ENCODE peak calls at places on chromosomes 2 and 18, in eight cellular contexts. T is body of pancreas, C is A549, S is right lobe of liver, X is heart left ventricle, V is Peyer's patch, Z is testis, E is ovary. Q is an unnamed sample. For H3K9me3, the result is how much of the 10 kb centered on the place peaks cover.

GRCh38 chr18:63823516-63824219 is 48.5 kb downstream of the SERPINB7 start:
- DNase-seq in Z (peak), V (no peak), T (peak), E (no peak), C (no peak), X (no peak), S (no peak), Q (peak)

GRCh38 chr2:224220581-224221255 is 181.2 kb downstream of the FAM124B start:
- DNase-seq in C (peak), E (no peak), T (no peak), X (no peak), S (no peak), V (no peak), Z (no peak), Q (no peak)

GRCh38 chr18:62979172-62979571 is 263.8 kb downstream of the PHLPP1 start:
- DNase-seq in E (peak), T (no peak), Z (no peak), V (no peak), C (no peak), S (peak), X (no peak), Q (no peak)

GRCh38 chr2:2188344-2189111 is 142.5 kb downstream of the MYT1L start:
- DNase-seq in V (no peak), Z (no peak), E (no peak), S (no peak), C (no peak), T (no peak), X (no peak), Q (no peak)

GRCh38 chr2:240769096-240769495 is 50.9 kb downstream of the KIF1A start:
- DNase-seq in V (no peak), Z (no peak), C (no peak), X (no peak), E (no peak), S (no peak), T (no peak), Q (no peak)

GRCh38 chr2:214856116-214856515 is 46.6 kb upstream of the BARD1 start:
- DNase-seq in E (no peak), V (no peak), S (no peak), C (peak), Z (no peak), T (no peak), X (no peak), Q (no peak)

GRCh38 chr2:229201522-229201921 is 69.6 kb downstream of the PID1 start:
- DNase-seq in V (no peak), X (no peak), S (no peak), C (no peak), E (no peak), T (no peak), Z (no peak), Q (no peak)

GRCh38 chr2:54353216-54353615 is 97.2 kb upstream of the TSPYL6 start:
- DNase-seq in E (no peak), T (no peak), X (no peak), V (no peak), S (no peak), Z (no peak), C (no peak), Q (no peak)

GRCh38 chr2:118667366-118667765 is 180.1 kb downstream of the EN1 start:
- DNase-seq in S (no peak), X (no peak), Z (no peak), C (no peak), V (no peak), T (no peak), E (no peak), Q (no peak)

GRCh38 chr2:190804182-190804795 is 76.3 kb upstream of the GLS start:
- DNase-seq in T (no peak), V (no peak), X (no peak), E (no peak), S (no peak), Z (no peak), C (peak), Q (no peak)

GRCh38 chr2:107712857-107713256 is 113.8 kb upstream of the RGPD4 start:
- DNase-seq in X (no peak), S (no peak), E (no peak), T (no peak), Z (no peak), C (no peak), V (no peak), Q (no peak)

GRCh38 chr2:85161626-85161960 is 28.4 kb downstream of the TCF7L1 start:
- DNase-seq in S (no peak), V (no peak), E (no peak), T (no peak), X (no peak), Z (no peak), C (no peak), Q (no peak)

GRCh38 chr2:68441179-68441993 is 25.7 kb downstream of the FBXO48 start:
- DNase-seq in C (peak), V (peak), Z (peak), X (no peak), S (peak), E (peak), T (peak), Q (peak)

GRCh38 chr18:11149441-11150270 is at the start of gene PIEZO2:
- DNase-seq in V (no peak), E (peak), S (peak), C (peak), T (peak), Z (peak), X (peak), Q (peak)

GRCh38 chr2:175432021-175432420 is 250.5 kb upstream of the ATP5MC3 start:
- DNase-seq in T (no peak), V (no peak), Z (no peak), C (no peak), X (no peak), E (no peak), S (no peak), Q (no peak)

GRCh38 chr18:12434541-12434929 is 26.8 kb downstream of the PRELID3A start:
- DNase-seq in E (no peak), X (no peak), T (no peak), S (no peak), V (no peak), Z (no peak), C (no peak), Q (no peak)

GRCh38 chr18:267380-267687 is 513 bp downstream of the THOC1 start:
- DNase-seq in C (peak), Z (peak), X (no peak), T (no peak), E (no peak), S (no peak), V (no peak), Q (no peak)

GRCh38 chr2:85181093-85181685 is 48.0 kb downstream of the TCF7L1 start:
- DNase-seq in E (no peak), S (no peak), C (no peak), T (no peak), V (no peak), X (no peak), Z (no peak), Q (no peak)

GRCh38 chr18:55868909-55869308 is 280.9 kb upstream of the TCF4 start:
- DNase-seq in C (no peak), X (no peak), S (no peak), V (no peak), Z (no peak), T (no peak), E (no peak), Q (no peak)

GRCh38 chr2:130183500-130184373 is 1.7 kb downstream of the MZT2B start:
- DNase-seq in Z (peak), T (peak), X (no peak), E (peak), C (no peak), S (no peak), V (no peak), Q (no peak)

GRCh38 chr18:79927597-79928562 is 23.6 kb downstream of the SLC66A2 start:
- DNase-seq in V (no peak), Z (peak), E (peak), C (no peak), X (no peak), T (no peak), S (no peak), Q (peak)

GRCh38 chr2:11222845-11223244 is 67.6 kb downstream of the SLC66A3 start:
- DNase-seq in E (no peak), Z (no peak), S (no peak), C (no peak), V (no peak), T (no peak), X (no peak), Q (no peak)

DNA sequence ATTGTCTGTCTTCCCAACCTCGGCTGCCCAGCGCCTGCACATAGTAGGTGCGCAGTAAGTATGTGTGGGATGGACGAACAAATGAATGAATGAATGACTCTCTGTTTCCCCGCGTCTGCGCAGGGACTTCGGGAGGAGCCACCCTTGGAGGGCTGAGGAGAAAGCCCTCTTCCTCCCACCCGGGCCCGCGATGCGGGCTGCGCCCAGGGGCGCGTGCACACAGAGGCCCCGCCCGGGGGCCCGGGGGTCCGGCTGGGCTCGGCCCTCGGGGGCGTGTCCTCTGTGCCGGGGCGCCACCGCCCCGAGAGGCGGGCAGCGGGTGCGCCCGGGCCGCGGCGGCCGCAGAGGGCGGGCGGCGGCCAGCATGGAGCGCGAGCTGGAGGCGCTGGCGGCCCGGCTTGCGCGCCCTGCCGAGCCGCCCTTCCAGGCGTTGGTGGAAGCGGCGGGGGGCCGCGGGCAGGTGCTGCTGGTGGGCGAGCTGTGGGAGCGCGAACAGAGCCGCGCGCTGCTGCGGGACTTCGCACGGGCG is at the start of gene C2orf72:
- DNase-seq in E (no peak), S (peak), C (no peak), X (no peak), V (no peak), Z (no peak), T (no peak), Q (no peak)
- TF ChIP-seq POLR2A in E (no peak), S (peak), C (peak), X (no peak), V (peak), Z (no peak), T (peak), Q (no peak)

DNA sequence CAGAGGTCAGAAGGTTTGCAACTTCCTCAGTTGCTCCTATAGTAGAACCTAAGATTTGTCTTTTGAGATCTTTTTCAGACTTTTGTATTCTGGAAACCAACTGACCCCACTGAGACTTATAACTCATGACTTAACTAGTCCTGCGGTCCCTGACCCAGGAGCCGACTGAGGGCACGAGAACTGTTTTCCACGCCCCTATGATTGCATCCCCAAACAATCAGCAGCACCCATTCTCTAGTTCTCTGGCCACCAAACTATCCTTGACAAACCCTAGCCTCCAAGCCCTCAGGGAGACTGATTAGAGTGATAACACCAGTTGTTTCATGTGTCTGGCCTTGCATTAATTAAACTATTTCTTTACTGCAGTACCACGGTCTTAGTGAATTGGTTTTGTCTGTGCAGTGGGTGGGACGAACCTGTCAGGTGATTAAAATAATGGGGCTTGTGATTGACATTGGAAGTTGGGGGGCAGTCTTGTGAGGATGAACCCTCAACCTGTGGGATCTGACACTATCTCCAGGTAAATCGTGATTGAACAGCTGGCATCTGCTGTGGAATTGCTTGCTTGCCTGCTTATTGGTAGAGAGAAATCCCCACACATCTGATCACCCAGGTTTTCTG is 95.7 kb downstream of the B3GNT2 start:
- DNase-seq in S (no peak), E (no peak), V (no peak), X (no peak), T (no peak), Z (no peak), C (no peak), Q (no peak)
- H3K4me3 ChIP-seq in S (no peak), E (no peak), V (no peak), X (no peak), T (no peak), Z (no peak), C (no peak), Q (no peak)

GRCh38 chr2:128710770-128711169 is 392.1 kb upstream of the HS6ST1 start:
- DNase-seq in X (no peak), S (no peak), C (no peak), Z (no peak), E (no peak), V (no peak), T (no peak), Q (no peak)
- H3K9me3 ChIP-seq in X (under half), S (under half), C (under half), Z (under half), E (under half), V (under half), T (under half), Q (under half)

DNA sequence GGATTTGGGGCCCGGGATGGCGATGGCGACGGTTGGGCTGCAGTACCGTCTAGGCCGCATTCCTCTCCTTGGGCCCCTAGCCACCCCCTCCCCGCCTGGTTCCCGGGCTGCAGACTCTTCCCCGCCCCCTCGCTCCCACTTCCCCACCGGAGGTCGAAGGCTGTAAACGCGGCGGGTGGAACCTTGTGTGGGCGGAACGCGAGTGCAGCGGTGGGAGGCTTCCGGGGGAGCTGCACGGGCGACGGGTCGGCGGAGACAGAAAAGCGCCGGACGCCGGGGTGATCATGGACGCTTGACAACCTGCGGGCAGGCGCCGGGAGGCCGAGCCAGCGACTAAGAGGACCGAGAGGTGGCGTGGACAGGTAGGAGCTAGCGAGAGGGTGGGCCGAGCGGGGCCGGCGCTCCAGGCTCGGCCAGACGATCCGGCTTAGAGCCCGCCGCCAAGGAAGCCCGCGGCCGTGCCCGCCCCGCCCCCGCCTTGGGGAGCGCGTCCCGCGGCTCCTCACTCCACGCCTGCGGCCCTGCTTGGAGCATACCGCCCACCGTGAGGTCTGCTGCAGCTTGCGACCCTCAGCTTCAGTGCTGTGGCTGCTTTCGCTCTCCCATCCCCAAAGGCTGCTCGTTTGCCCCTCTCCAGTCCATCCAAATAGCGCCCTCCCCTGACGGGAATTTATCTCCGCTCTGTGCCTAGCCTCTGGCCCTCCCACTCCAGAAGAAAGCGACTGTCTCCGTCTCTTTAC is at the start of gene COPS7B:
- DNase-seq in Z (peak), C (peak), X (peak), T (peak), E (peak), V (peak), S (peak), Q (peak)
- TF ChIP-seq POLR2A in Z (no peak), C (peak), X (peak), T (peak), E (no peak), V (no peak), S (peak), Q (no peak)

GRCh38 chr2:168490015-168490874 is 34.2 kb downstream of the CERS6 start:
- DNase-seq in T (no peak), X (no peak), S (no peak), Z (no peak), V (no peak), E (no peak), C (peak), Q (no peak)
- H3K4me3 ChIP-seq in T (no peak), X (no peak), S (no peak), Z (no peak), V (no peak), E (no peak), C (peak), Q (no peak)

GRCh38 chr18:35245719-35246317 is 5.0 kb downstream of the ZNF397 start:
- DNase-seq in T (no peak), S (no peak), C (no peak), Z (no peak), X (no peak), V (no peak), E (no peak), Q (no peak)

GRCh38 chr18:35246831-35247230 is 6.0 kb downstream of the ZNF397 start:
- DNase-seq in X (no peak), Z (no peak), T (no peak), V (no peak), C (no peak), S (no peak), E (no peak), Q (no peak)

GRCh38 chr18:35244671-35245070 is 3.8 kb downstream of the ZNF397 start:
- DNase-seq in V (no peak), X (no peak), C (no peak), Z (no peak), T (no peak), S (no peak), E (no peak), Q (no peak)

GRCh38 chr18:35248429-35248828 is 7.6 kb downstream of the ZNF397 start:
- DNase-seq in S (no peak), X (no peak), Z (no peak), T (no peak), C (no peak), V (no peak), E (no peak), Q (no peak)

DNA sequence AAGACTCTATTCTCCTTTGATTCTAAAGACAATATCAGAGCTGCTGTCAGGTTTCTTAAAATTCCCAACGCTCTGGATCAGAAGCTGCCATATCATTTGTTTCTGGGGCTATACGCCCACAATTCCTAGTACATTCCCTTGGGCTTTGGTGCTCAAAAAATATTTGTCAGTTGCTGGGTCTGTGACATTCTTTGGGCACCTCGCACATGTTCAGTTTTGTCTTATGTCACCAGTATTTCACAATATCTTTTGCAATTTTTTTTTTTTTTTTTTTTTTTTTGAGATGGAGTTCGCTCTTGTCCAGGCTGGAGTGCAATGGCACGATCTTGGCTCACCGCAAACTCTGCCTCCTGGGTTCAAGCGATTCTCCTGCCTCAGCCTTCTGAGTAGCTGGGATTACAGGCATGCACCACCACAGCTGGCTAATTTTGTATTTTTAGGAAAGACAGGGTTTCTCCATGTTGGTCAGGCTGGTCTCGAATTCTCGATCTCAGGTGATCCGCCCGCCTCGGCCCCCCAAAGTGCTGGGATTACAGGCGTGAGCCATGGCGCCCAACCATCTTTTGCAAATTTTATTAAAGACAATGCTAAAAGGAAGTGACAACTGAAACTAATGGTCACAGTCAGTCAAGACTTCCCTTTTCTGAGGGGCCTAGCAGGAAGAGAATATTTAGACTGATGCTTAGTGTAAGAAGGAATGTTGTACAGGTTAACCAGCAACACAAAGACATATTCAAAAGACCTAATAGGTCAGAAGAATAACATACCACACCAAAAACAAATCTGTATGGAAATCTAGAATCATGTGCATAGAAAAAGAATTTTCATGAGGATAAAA is 6.8 kb downstream of the ZNF397 start:
- DNase-seq in C (no peak), Z (no peak), T (no peak), V (no peak), E (no peak), X (no peak), S (no peak), Q (no peak)
- H3K9me3 ChIP-seq in C (half or more), Z (under half), T (under half), V (under half), E (under half), X (under half), S (under half), Q (under half)

GRCh38 chr2:200852605-200853004 is 11.9 kb downstream of the CLK1 start:
- DNase-seq in C (no peak), T (no peak), E (no peak), V (no peak), Z (no peak), X (no peak), S (no peak), Q (no peak)

GRCh38 chr2:200850512-200851256 is 13.8 kb downstream of the CLK1 start:
- DNase-seq in X (no peak), Z (no peak), S (no peak), C (no peak), T (no peak), E (no peak), V (no peak), Q (no peak)

GRCh38 chr2:200847939-200848338 is 16.5 kb downstream of the CLK1 start:
- DNase-seq in X (no peak), T (no peak), C (no peak), S (no peak), Z (no peak), V (no peak), E (no peak), Q (no peak)

GRCh38 chr2:200847268-200847667 is 17.2 kb downstream of the CLK1 start:
- DNase-seq in S (no peak), X (no peak), C (no peak), E (no peak), V (no peak), Z (no peak), T (no peak), Q (no peak)

DNA sequence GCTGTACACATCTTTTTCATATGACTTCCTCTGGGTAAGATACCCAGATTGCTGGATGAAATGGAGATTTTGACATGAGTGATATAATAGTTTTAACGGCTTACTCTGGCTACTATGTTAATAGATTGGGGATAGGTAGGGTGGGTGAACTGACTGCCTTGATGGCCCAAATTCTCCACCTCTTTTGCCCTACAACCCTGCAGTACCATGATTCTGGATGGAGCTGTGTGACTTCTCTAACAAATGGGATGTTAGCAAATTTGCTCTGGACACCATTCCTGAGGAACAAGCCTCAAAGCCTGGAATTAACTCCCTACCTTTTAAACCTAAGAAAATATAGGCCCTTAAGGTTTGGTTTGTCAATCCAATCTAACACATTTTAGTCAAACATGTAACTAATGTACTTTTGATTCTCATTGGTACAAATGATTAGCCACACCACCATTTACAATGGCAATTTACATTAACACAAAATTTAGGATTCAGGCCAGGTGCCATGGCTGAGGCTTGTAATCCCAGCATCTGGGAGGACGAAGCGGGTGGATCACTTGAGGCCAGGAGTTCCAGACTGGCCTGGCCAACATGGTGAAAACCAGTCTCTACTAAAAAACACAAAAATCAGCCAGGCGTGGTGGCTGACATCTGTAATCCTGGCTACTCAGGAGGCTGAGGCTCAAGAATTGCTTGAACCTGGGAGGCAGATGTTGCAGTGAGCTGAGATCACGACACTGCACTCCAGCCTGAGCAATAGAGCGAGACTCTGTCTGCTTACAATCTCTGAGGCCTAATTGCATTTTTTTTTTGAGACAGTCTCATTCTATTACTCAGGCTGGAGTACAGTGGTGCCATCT is 12.8 kb downstream of the CLK1 start:
- DNase-seq in S (no peak), E (no peak), C (no peak), V (no peak), X (no peak), Z (no peak), T (no peak), Q (no peak)
- TF ChIP-seq POLR2A in S (no peak), E (no peak), C (no peak), V (no peak), X (no peak), Z (no peak), T (no peak), Q (no peak)

Q was measured in transverse colon.